ENCODE peak calls at places on chromosome 18, in five cellular contexts. E is right lobe of liver; P is nephron progenitor cell; X is AML-193; M is effector CD4-positive, alpha-beta T cell. Y is an unnamed sample.

GRCh38 chr18:38456253-38456652 is 890.7 kb upstream of the CELF4 start:
- DNase-seq in M (no peak), X (no peak), E (no peak), P (no peak), Y (no peak)

GRCh38 chr18:30177056-30177455 is 865.5 kb downstream of the DSC3 start:
- DNase-seq in M (no peak), P (no peak), E (no peak), X (no peak), Y (no peak)

GRCh38 chr18:2656237-2657042 is 914 bp downstream of the SMCHD1 start:
- DNase-seq in M (peak; percentile 32), E (peak; percentile 72), X (peak; percentile 67), P (peak; percentile 62), Y (no peak)

GRCh38 chr18:10120622-10121021 is 206.8 kb downstream of the VAPA start:
- DNase-seq in P (no peak), X (no peak), E (no peak), M (no peak), Y (no peak)

GRCh38 chr18:28013064-28013463 is 163.9 kb downstream of the CDH2 start:
- DNase-seq in X (no peak), E (no peak), M (no peak), P (no peak), Y (no peak)

GRCh38 chr18:2850816-2851215 is 4.0 kb downstream of the EMILIN2 start:
- DNase-seq in P (no peak), X (no peak), M (no peak), E (no peak), Y (no peak)

GRCh38 chr18:74378179-74378682 is 62.6 kb downstream of the C18orf63 start:
- DNase-seq in X (peak; percentile 53), E (no peak), P (no peak), M (no peak), Y (no peak)

GRCh38 chr18:75200071-75200470 is 8.9 kb downstream of the PTGR3 start:
- DNase-seq in E (no peak), M (no peak), X (no peak), P (no peak), Y (no peak)

GRCh38 chr18:76937597-76937996 is 115.2 kb downstream of the ZNF236 start:
- DNase-seq in E (no peak), X (no peak), M (no peak), P (no peak), Y (no peak)

GRCh38 chr18:41599529-41599928 is 355.5 kb upstream of the PIK3C3 start:
- DNase-seq in X (no peak), E (no peak), M (no peak), P (no peak), Y (no peak)

Y was measured in KG1.